ENCODE peak calls at places on chromosomes 13 and 19, in nine cellular contexts. T, B, K, U, N, E, J, Z and F are unnamed samples.

GRCh38 chr19:2670217-2670616 is 32.3 kb downstream of the GNG7 start:
- DNase-seq in J (no peak), N (no peak), E (no peak), B (no peak), Z (no peak), T (no peak), U (no peak), K (no peak), F (no peak)

GRCh38 chr19:47275866-47276461 is 1.3 kb downstream of the INAFM1 start:
- DNase-seq in E (no peak), B (peak), Z (no peak), U (no peak), K (peak), N (peak), J (no peak), T (peak), F (no peak)

GRCh38 chr13:97975280-97975850 is 21.9 kb downstream of the IPO5 start:
- DNase-seq in Z (peak), U (no peak), T (no peak), B (no peak), J (no peak), E (no peak), N (peak), K (no peak), F (no peak)

GRCh38 chr19:40466219-40467006 is at the start of gene SPTBN4:
- DNase-seq in E (peak), B (no peak), J (peak), N (no peak), Z (no peak), U (no peak), K (no peak), T (peak), F (peak)

GRCh38 chr19:10836478-10837325 is 690 bp upstream of the TMED1 start:
- DNase-seq in N (peak), Z (peak), U (peak), J (peak), B (peak), T (peak), K (peak), E (peak), F (no peak)

GRCh38 chr13:105598551-105598950 is 936.9 kb downstream of the EFNB2 start:
- DNase-seq in E (no peak), T (no peak), J (no peak), N (peak), B (no peak), U (no peak), K (no peak), Z (no peak), F (no peak)

GRCh38 chr19:43767316-43767715 is 12.6 kb upstream of the SMG9 start:
- DNase-seq in U (no peak), J (no peak), B (no peak), E (no peak), N (no peak), K (no peak), T (no peak), Z (no peak), F (no peak)

GRCh38 chr13:31774186-31774585 is 34.9 kb downstream of the RXFP2 start:
- DNase-seq in J (no peak), E (no peak), T (no peak), B (no peak), N (no peak), K (no peak), U (no peak), Z (no peak), F (no peak)

GRCh38 chr19:6232567-6232966 is 47.2 kb downstream of the MLLT1 start:
- DNase-seq in J (no peak), E (no peak), U (no peak), N (peak), Z (peak), K (no peak), B (no peak), T (peak), F (no peak)

GRCh38 chr19:6092329-6093286 is 17.7 kb downstream of the RFX2 start:
- DNase-seq in N (peak), U (no peak), T (peak), B (peak), Z (peak), J (peak), E (no peak), K (peak), F (no peak)

DNA sequence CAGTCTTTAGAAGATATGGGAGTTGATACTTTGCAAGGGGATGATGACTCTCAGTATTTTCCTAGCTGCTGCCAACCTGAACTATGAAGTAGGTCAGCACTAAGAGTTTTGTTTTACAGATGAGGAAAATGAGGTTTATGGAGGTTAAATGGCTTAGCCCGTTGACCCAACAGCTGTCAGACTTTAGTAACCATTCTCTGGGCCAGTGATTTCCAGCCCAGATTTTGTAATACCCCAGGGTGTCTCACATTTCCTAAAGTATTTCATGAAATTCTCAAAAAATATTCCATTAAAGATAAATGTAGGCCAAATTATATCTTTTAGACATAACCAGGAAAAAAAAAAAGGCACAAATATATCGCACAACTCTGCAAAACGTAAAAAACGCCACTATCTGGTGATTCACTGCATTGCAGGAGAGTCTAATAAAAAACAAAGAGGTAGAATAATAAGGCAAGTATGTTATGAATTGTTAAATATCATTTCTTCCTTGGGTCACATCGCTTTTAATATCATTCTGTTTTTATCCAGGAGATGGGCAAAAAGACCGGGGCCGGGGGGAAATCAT is 112.5 kb downstream of the DACH1 start:
- DNase-seq in N (peak), T (no peak), E (no peak), J (no peak), K (no peak), Z (no peak), B (no peak), U (no peak), F (no peak)
- TF ChIP-seq CTCF in N (peak), T (no peak), E (no peak), J (no peak), K (no peak), Z (no peak), B (peak), U (no peak), F (no peak)

GRCh38 chr13:66693656-66694055 is 536.5 kb downstream of the PCDH9 start:
- DNase-seq in J (no peak), Z (no peak), B (no peak), U (no peak), N (peak), T (no peak), E (no peak), K (no peak), F (no peak)

GRCh38 chr13:66691149-66691548 is 539.0 kb downstream of the PCDH9 start:
- DNase-seq in K (no peak), T (no peak), U (no peak), Z (no peak), E (no peak), J (no peak), N (peak), B (no peak), F (no peak)

GRCh38 chr13:66689628-66690027 is 540.5 kb downstream of the PCDH9 start:
- DNase-seq in T (no peak), B (no peak), U (no peak), J (peak), K (no peak), E (no peak), N (peak), Z (peak), F (no peak)

DNA sequence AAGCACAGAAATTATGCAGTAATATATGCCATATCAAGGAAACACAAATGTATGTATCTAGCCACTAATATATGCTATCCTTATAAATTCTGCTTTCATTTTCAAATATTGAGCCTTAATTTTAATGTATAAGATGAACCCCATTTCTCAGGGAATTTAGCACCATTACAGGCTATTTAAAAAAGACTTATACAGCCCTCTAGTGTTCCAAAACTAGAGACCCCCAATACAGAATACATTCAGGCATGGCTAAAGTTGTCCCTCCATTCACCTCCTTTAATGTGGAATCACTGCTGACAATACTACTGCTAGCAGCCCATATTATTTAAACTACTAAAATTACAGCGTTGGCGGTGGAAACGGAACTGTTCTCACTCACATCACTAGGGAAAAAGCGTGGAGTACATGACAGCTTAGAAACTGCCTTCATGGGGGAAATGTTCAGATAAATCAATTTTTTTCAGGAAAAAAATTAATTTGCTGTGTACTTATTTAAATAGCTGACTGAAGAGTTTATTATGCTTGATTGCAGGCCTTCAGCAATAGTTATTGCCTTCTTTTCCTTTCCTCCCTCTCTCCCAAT is 541.0 kb downstream of the PCDH9 start:
- DNase-seq in U (no peak), N (peak), K (no peak), E (no peak), J (no peak), T (no peak), B (no peak), Z (no peak), F (no peak)
- TF ChIP-seq CTCF in U (no peak), N (peak), K (no peak), E (no peak), J (peak), T (peak), B (peak), Z (peak), F (no peak)

GRCh38 chr19:42042455-42043170 is 27.4 kb downstream of the GRIK5 start:
- DNase-seq in N (no peak), U (no peak), E (no peak), K (no peak), Z (no peak), B (no peak), T (no peak), J (no peak), F (no peak)
- TF ChIP-seq CTCF in N (no peak), U (no peak), E (no peak), K (no peak), Z (no peak), B (no peak), T (no peak), J (no peak), F (no peak)

DNA sequence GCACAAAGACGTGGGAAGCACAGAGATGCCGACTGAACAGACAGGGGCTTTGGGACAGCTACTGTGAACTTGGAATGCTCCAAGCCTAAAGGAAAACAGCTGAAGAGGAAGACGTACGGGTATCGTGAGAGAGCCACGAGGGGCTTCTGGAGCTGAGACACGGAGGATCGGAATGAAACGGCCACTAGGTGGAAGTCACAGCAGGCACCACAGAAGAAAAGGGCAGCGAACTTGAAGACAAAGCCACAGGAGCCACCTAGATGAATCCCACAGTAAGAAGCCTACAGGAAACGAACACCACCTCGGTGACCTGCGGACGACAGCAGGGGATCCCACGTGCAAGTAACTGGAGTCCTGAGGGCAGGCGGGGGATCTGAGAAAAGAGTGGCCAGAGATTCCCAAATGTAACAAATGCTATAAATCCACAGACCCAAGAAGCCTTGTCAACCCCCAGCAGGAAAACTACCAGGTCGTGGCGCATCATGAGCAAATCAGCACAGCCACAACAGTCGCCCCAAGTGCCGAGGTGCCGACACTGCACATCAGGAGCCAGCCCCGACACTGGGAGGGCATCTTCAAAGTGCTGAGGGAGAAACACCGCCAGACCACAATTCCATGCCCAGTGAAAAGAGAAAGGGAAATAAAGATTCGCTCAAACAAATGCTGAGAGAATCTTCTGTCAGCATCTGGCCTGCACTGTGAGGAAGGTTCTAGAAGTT is 39.3 kb upstream of the ISYNA1 start:
- DNase-seq in T (no peak), J (no peak), Z (no peak), E (no peak), B (no peak), K (no peak), N (peak), U (no peak), F (no peak)
- TF ChIP-seq CTCF in T (peak), J (no peak), Z (peak), E (no peak), B (peak), K (peak), N (peak), U (peak), F (no peak)

GRCh38 chr19:17726136-17726741 is 7.0 kb downstream of the MAP1S start:
- DNase-seq in K (no peak), E (no peak), J (no peak), Z (no peak), B (no peak), U (no peak), T (no peak), N (no peak), F (no peak)
- TF ChIP-seq CTCF in K (no peak), E (no peak), J (no peak), Z (no peak), B (no peak), U (no peak), T (no peak), N (no peak), F (no peak)

DNA sequence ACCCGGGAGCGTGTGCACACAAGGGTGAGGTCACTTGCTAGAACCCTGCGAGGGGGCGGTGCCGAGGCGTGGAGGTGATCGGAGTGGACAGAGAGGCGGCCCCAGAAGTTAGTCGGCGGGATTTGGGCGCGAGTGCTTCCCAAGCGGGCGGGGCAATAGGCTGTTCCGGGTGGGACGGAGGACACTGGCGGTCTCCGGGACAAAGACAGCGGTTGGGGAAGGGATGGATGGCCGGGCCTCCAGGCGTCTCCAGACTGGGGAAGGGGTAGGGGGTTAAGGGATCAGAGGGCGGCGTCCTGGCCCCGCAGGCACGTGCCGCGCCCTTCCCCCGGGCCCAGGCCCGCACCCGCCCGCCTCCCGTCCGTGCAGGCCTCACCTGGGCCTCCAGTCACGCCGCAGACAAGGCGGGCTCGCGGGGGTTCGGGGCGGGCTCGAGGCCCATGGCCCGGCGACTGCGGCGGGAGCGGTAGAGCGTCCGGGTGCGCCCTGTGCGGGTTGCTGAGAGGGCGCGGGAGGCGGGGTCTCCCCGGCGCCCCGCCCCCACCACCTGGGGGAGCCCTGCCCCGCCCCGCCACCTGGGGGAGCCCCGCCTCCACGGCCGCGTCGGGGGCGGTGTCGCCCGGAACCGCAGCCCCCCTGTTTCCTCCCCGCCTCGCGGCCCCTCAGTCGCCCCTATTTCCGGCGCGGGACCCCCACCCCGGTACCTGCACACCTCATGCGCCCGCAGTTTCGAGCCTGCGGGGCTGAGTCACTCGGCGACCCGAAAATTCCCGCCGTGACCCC is at the start of gene LPAR2:
- DNase-seq in J (peak), T (no peak), K (no peak), U (peak), E (peak), Z (peak), B (peak), N (no peak), F (peak)
- TF ChIP-seq CTCF in J (no peak), T (no peak), K (no peak), U (no peak), E (no peak), Z (no peak), B (no peak), N (no peak), F (no peak)